ENCODE peak calls at places on chromosomes 13 and 19, in nine cellular contexts. D is PC-9; B is brain microvascular endothelial cell; N is fibroblast of lung; U is colonic mucosa; P is mucosa of descending colon; J is BE2C; M is esophagus muscularis mucosa; I is Jurkat, Clone E6-1. O is an unnamed sample.

GRCh38 chr19:29372921-29373797 is 152.6 kb upstream of the VSTM2B start:
- DNase-seq in N (no peak), P (no peak), U (no peak), B (no peak), J (no peak), D (no peak), M (peak), I (no peak), O (no peak)

GRCh38 chr13:109783447-109783814 is 3.0 kb downstream of the IRS2 start:
- DNase-seq in P (no peak), N (no peak), M (no peak), U (no peak), J (peak), I (no peak), D (peak), B (no peak), O (no peak)

GRCh38 chr19:18490719-18491118 is 31.2 kb downstream of the ELL start:
- DNase-seq in P (no peak), I (no peak), U (no peak), M (no peak), B (no peak), N (no peak), J (no peak), D (no peak), O (no peak)

GRCh38 chr19:54436561-54437229 is 12.3 kb upstream of the LENG8 start:
- DNase-seq in N (no peak), D (no peak), B (no peak), U (no peak), M (no peak), I (no peak), J (no peak), P (peak), O (no peak)

GRCh38 chr19:44869728-44870470 is 21.2 kb upstream of the TOMM40 start:
- DNase-seq in N (peak), U (no peak), J (no peak), I (no peak), P (no peak), D (no peak), M (no peak), B (peak), O (no peak)

GRCh38 chr13:43087960-43088580 is 64.7 kb downstream of the DNAJC15 start:
- DNase-seq in P (no peak), D (no peak), N (no peak), J (no peak), B (peak), I (no peak), U (no peak), M (no peak), O (peak)

GRCh38 chr19:14528419-14529253 is 758 bp upstream of the TECR start:
- DNase-seq in D (no peak), U (no peak), N (no peak), J (no peak), I (no peak), P (peak), B (no peak), M (no peak), O (no peak)

GRCh38 chr19:9324584-9324962 is 594 bp downstream of the ZNF559 start:
- DNase-seq in M (no peak), B (no peak), U (no peak), J (no peak), P (no peak), D (no peak), N (no peak), I (peak), O (no peak)

GRCh38 chr19:38684078-38684861 is 36.8 kb downstream of the ACTN4 start:
- DNase-seq in P (peak), B (peak), I (no peak), N (peak), M (no peak), U (peak), D (peak), J (no peak), O (peak)

GRCh38 chr19:3609779-3610719 is 3.4 kb upstream of the TBXA2R start:
- DNase-seq in D (no peak), N (no peak), U (no peak), M (no peak), B (no peak), I (no peak), J (no peak), P (no peak), O (peak)
- H3K4me3 ChIP-seq in D (no peak), N (no peak), U (no peak), M (no peak), B (no peak), I (no peak), J (no peak), P (no peak), O (no peak)

DNA sequence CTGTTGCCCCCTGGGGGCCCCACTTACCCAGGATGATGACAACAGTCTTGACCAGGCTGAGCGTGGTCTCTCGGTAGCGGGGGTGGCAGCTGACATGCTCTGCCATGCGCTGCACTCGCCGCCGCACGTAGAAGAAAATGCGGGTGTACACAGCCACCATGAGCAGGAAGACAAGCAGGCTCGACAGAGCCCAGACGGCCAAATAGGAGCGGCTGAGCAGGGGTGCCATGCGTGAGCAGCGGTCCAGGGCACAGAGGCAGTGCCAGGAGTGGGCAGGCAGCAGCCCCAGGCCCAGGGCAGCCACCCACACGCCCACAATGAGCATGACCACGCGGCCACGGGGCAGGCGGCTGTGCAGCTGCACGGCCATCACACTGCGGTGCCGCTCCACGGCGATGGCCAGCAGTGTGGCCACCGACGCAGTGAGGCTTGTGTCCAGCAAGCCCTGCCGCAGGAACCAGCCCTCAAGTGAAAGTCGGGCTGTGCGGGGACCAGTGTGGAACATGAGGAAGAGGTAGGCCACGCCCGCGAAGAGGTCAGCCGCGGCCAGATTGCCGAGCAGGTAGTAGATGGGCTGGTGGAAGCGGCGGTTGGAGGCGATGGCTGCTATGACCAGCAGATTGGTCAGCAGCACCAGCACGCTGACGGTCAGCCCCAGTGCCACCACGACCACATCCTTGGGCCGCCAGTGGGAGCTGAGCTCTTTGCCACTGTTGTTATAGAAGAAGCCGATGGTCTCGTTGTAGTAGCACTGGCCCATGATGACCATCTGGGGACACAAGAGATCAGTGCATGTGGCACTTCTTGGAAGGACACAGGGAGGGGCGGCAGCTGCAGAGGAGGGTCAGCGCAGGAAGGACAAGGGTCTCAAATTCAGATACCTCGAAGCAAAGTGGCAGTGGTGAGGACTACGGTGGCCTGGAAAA is 1.2 kb downstream of the LPAR2 start:
- DNase-seq in U (no peak), B (no peak), N (no peak), I (no peak), M (no peak), P (peak), D (no peak), J (no peak), O (no peak)
- H3K4me3 ChIP-seq in U (peak), B (no peak), N (no peak), I (no peak), M (no peak), P (no peak), D (peak), J (no peak), O (no peak)

DNA sequence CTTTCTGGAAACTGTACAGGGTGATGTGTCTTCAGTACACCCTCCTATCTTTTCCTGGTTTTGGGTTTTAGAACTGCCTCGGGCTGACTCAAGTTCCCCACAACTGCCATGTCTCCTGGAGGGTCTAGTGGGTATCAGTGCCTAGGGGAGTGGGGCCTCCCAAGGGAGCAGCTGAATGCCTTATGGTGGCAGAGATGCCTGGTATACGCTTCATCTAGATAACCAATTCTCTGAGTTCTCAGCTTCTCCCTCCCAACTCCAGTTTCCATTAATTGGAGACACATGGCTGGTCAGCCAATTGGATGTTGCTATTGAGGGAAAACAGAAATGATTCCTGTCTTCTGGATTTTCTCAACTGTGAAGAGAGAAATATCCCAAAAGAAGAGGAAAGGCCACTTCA is 12.8 kb downstream of the ZNF439 start:
- DNase-seq in M (no peak), U (no peak), I (no peak), N (no peak), D (no peak), P (no peak), J (peak), B (no peak), O (no peak)
- H3K4me3 ChIP-seq in M (no peak), U (no peak), I (no peak), N (no peak), D (no peak), P (no peak), J (no peak), B (no peak), O (no peak)

DNA sequence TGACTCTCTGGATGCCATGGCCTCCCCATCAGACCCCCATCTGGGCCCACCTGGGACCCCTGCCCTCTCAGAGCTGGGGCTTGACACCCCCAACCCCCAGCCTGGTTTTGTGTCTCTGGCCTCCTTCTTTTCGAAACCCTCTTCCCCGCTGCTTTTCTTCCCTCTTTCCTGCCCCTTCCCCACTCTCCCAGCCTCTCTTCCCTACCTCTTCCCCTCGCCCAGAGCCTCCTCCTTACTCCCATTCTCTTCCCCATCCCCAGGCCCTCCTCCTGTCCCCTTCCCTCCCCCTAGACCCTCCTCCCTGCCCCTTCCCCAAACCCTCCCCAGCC is 2.1 kb downstream of the TNFSF9 start:
- DNase-seq in N (no peak), J (no peak), D (no peak), I (no peak), U (no peak), M (no peak), B (no peak), P (no peak), O (no peak)
- H3K4me3 ChIP-seq in N (no peak), J (no peak), D (peak), I (no peak), U (no peak), M (no peak), B (no peak), P (no peak), O (no peak)

DNA sequence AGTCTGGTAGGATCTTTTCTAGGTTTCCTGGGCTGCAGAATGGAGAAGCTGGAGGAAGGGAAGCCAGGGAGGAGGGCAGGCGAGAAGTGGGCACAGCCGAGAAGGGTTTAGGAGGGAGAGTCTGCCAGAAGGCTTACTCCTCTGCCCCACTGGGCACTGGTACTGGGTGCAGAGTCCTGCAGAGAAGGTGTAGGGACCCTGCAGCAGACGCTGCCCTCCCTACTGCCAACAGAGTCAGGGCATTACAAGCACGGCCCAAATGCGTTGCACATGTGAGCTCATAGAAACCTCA is 726 bp upstream of the PEPD start:
- DNase-seq in J (no peak), I (no peak), U (no peak), N (no peak), M (no peak), P (no peak), D (no peak), B (no peak), O (no peak)
- H3K4me3 ChIP-seq in J (peak), I (peak), U (no peak), N (peak), M (peak), P (no peak), D (peak), B (peak), O (peak)

DNA sequence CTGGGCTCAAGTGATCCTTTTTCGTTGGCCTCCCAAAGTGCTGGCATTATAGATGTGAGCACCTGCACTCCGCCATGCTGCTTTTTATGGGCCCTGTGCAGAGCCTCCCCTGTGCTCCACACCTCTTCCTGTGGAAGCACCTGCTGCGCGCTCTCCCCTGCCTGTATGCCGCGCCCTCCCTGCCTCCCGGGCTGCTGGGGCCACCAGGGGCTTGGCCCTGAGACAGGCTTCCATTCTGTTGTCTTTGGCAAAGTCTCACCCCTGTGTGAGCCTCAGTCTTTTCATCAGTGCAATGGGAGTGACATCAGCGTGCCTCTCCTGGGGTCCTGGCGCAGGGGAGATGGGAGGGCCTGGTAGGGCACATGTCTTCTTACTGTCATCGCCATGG is 1.3 kb downstream of the FAM174C start:
- DNase-seq in M (no peak), D (no peak), U (peak), P (peak), J (no peak), I (no peak), N (no peak), B (no peak), O (no peak)
- H3K4me3 ChIP-seq in M (peak), D (peak), U (peak), P (no peak), J (peak), I (peak), N (peak), B (no peak), O (peak)

GRCh38 chr13:72638059-72638815 is 89.2 kb downstream of the MZT1 start:
- DNase-seq in P (no peak), D (no peak), J (no peak), B (peak), M (no peak), U (no peak), N (peak), I (no peak), O (no peak)

GRCh38 chr13:72637561-72637960 is 89.9 kb downstream of the MZT1 start:
- DNase-seq in M (no peak), B (no peak), P (no peak), U (no peak), N (no peak), I (no peak), D (no peak), J (no peak), O (no peak)

GRCh38 chr13:72639377-72639776 is 88.1 kb downstream of the MZT1 start:
- DNase-seq in J (no peak), D (no peak), U (no peak), I (no peak), P (no peak), M (no peak), B (no peak), N (no peak), O (no peak)

GRCh38 chr13:72634859-72635258 is 92.6 kb downstream of the MZT1 start:
- DNase-seq in B (no peak), U (no peak), J (no peak), D (no peak), P (no peak), M (no peak), N (no peak), I (no peak), O (no peak)
- H3K4me3 ChIP-seq in B (no peak), U (no peak), J (no peak), D (no peak), P (no peak), M (no peak), N (no peak), I (no peak), O (no peak)

GRCh38 chr19:3403489-3404323 is 37.3 kb downstream of the NFIC start:
- DNase-seq in N (peak), J (no peak), M (peak), P (peak), D (no peak), I (no peak), U (peak), B (peak), O (peak)
- H3K4me3 ChIP-seq in N (no peak), J (no peak), M (peak), P (no peak), D (no peak), I (no peak), U (peak), B (peak), O (peak)